ENCODE peak calls at places on chromosomes 2 and 18, in four cellular contexts. P is thoracic aorta, Z is neural crest cell, T is RPMI7951. W is an unnamed sample.

GRCh38 chr18:12741351-12741750 is 38.5 kb downstream of the PSMG2 start:
- DNase-seq in P (no peak), Z (no peak), T (peak; percentile 89), W (no peak)

GRCh38 chr2:9097871-9098270 is 94.4 kb upstream of the MBOAT2 start:
- DNase-seq in P (no peak), Z (no peak), T (no peak), W (no peak)

GRCh38 chr2:240564571-240565266 is 3.6 kb upstream of the RNPEPL1 start:
- DNase-seq in P (no peak), Z (no peak), T (no peak), W (no peak)

GRCh38 chr2:233807215-233807865 is 29.2 kb downstream of the MROH2A start:
- DNase-seq in P (no peak), Z (no peak), T (no peak), W (no peak)

GRCh38 chr2:26801796-26802195 is 15.9 kb downstream of the CENPA start:
- DNase-seq in P (no peak), Z (no peak), T (no peak), W (no peak)

GRCh38 chr18:67104700-67105284 is 411.7 kb downstream of the DSEL start:
- DNase-seq in P (peak; percentile 4), Z (peak; percentile 60), T (peak; percentile 8), W (peak; percentile 79)

GRCh38 chr2:11393711-11394236 is 49.3 kb upstream of the ROCK2 start:
- DNase-seq in P (no peak), Z (no peak), T (no peak), W (no peak)

GRCh38 chr2:40148344-40148743 is 303.5 kb downstream of the SLC8A1 start:
- DNase-seq in P (no peak), Z (no peak), T (no peak), W (no peak)

GRCh38 chr2:181374741-181375675 is 82.2 kb upstream of the ITGA4 start:
- DNase-seq in P (no peak), Z (no peak), T (peak; percentile 83), W (no peak)

GRCh38 chr2:232385660-232386489 is 7.3 kb downstream of the ALPP start:
- DNase-seq in P (no peak), Z (no peak), T (peak; percentile 87), W (no peak)

GRCh38 chr18:11865071-11865470 is 13.9 kb downstream of the CHMP1B start:
- DNase-seq in P (no peak), Z (no peak), T (no peak), W (no peak)

GRCh38 chr2:168961450-168962229 is 60.5 kb downstream of the G6PC2 start:
- DNase-seq in P (no peak), Z (peak; percentile 49), T (peak; percentile 66), W (peak; percentile 71)

GRCh38 chr2:108637304-108637669 is 82.0 kb upstream of the RANBP2 start:
- DNase-seq in P (no peak), Z (no peak), T (peak; percentile 91), W (peak; percentile 26)

W was measured in tibial nerve.